ENCODE peak calls at places on chromosome 21, in four cellular contexts. One of them, this sample, is unnamed.

GRCh38 chr21:31156169-31156568 is 117.9 kb upstream of the KRTAP19-8 start:
- DNase-seq in cardiac muscle cell: no peak
- DNase-seq in choroid plexus epithelial cell: no peak
- DNase-seq in Peyer's patch: no peak
- DNase-seq in this sample: no peak

GRCh38 chr21:29704719-29705118 is 235.1 kb downstream of the GRIK1 start:
- DNase-seq in cardiac muscle cell: no peak
- DNase-seq in choroid plexus epithelial cell: peak
- DNase-seq in Peyer's patch: no peak
- DNase-seq in this sample: no peak

GRCh38 chr21:45154511-45155508 is 80.4 kb downstream of the ADARB1 start:
- DNase-seq in cardiac muscle cell: peak
- DNase-seq in choroid plexus epithelial cell: peak
- DNase-seq in Peyer's patch: no peak
- DNase-seq in this sample: no peak

GRCh38 chr21:45003331-45004058 is 63.7 kb downstream of the SLX9 start:
- DNase-seq in cardiac muscle cell: no peak
- DNase-seq in choroid plexus epithelial cell: no peak
- DNase-seq in Peyer's patch: peak
- DNase-seq in this sample: peak

GRCh38 chr21:31182231-31183129 is 144.2 kb upstream of the KRTAP19-8 start:
- DNase-seq in cardiac muscle cell: no peak
- DNase-seq in choroid plexus epithelial cell: no peak
- DNase-seq in Peyer's patch: no peak
- DNase-seq in this sample: no peak

GRCh38 chr21:15755125-15755524 is 25.3 kb downstream of the USP25 start:
- DNase-seq in cardiac muscle cell: no peak
- DNase-seq in choroid plexus epithelial cell: no peak
- DNase-seq in Peyer's patch: no peak
- DNase-seq in this sample: no peak

GRCh38 chr21:28516011-28516410 is 476.7 kb downstream of the LTN1 start:
- DNase-seq in cardiac muscle cell: no peak
- DNase-seq in choroid plexus epithelial cell: no peak
- DNase-seq in Peyer's patch: no peak
- DNase-seq in this sample: no peak

GRCh38 chr21:35940074-35940927 is 120.0 kb downstream of the SETD4 start:
- DNase-seq in cardiac muscle cell: peak
- DNase-seq in choroid plexus epithelial cell: peak
- DNase-seq in Peyer's patch: no peak
- DNase-seq in this sample: no peak

GRCh38 chr21:27104749-27105439 is 138.0 kb upstream of the ADAMTS5 start:
- DNase-seq in cardiac muscle cell: no peak
- DNase-seq in choroid plexus epithelial cell: peak
- DNase-seq in Peyer's patch: no peak
- DNase-seq in this sample: no peak

GRCh38 chr21:44878053-44878982 is 4.8 kb upstream of the PTTG1IP start:
- DNase-seq in cardiac muscle cell: no peak
- DNase-seq in choroid plexus epithelial cell: peak
- DNase-seq in Peyer's patch: peak
- DNase-seq in this sample: no peak

GRCh38 chr21:23601549-23601948 is 2005.7 kb downstream of the MRPL39 start:
- DNase-seq in cardiac muscle cell: no peak
- DNase-seq in choroid plexus epithelial cell: no peak
- DNase-seq in Peyer's patch: no peak
- DNase-seq in this sample: no peak

GRCh38 chr21:21290751-21291150 is 292.5 kb downstream of the NCAM2 start:
- DNase-seq in cardiac muscle cell: no peak
- DNase-seq in choroid plexus epithelial cell: no peak
- DNase-seq in Peyer's patch: no peak
- DNase-seq in this sample: no peak

GRCh38 chr21:26909972-26910371 is 56.9 kb downstream of the ADAMTS5 start:
- DNase-seq in cardiac muscle cell: peak
- DNase-seq in choroid plexus epithelial cell: peak
- DNase-seq in Peyer's patch: no peak
- DNase-seq in this sample: no peak

GRCh38 chr21:27581168-27581567 is 614.3 kb upstream of the ADAMTS5 start:
- DNase-seq in cardiac muscle cell: no peak
- DNase-seq in choroid plexus epithelial cell: no peak
- DNase-seq in Peyer's patch: no peak
- DNase-seq in this sample: no peak

GRCh38 chr21:35530726-35531125 is 481.6 kb upstream of the RUNX1 start:
- DNase-seq in cardiac muscle cell: no peak
- DNase-seq in choroid plexus epithelial cell: no peak
- DNase-seq in Peyer's patch: no peak
- DNase-seq in this sample: no peak

GRCh38 chr21:21295303-21295702 is 297.1 kb downstream of the NCAM2 start:
- DNase-seq in cardiac muscle cell: no peak
- DNase-seq in choroid plexus epithelial cell: no peak
- DNase-seq in Peyer's patch: no peak
- DNase-seq in this sample: no peak

GRCh38 chr21:29501451-29501850 is 202.7 kb downstream of the BACH1 start:
- DNase-seq in cardiac muscle cell: no peak
- DNase-seq in choroid plexus epithelial cell: peak
- DNase-seq in Peyer's patch: no peak
- DNase-seq in this sample: no peak

GRCh38 chr21:26007911-26008579 is 162.5 kb downstream of the APP start:
- DNase-seq in cardiac muscle cell: no peak
- DNase-seq in choroid plexus epithelial cell: peak
- DNase-seq in Peyer's patch: no peak
- DNase-seq in this sample: no peak

GRCh38 chr21:45169682-45170081 is 95.3 kb downstream of the ADARB1 start:
- DNase-seq in cardiac muscle cell: no peak
- DNase-seq in choroid plexus epithelial cell: no peak
- DNase-seq in Peyer's patch: no peak
- DNase-seq in this sample: no peak

DNA sequence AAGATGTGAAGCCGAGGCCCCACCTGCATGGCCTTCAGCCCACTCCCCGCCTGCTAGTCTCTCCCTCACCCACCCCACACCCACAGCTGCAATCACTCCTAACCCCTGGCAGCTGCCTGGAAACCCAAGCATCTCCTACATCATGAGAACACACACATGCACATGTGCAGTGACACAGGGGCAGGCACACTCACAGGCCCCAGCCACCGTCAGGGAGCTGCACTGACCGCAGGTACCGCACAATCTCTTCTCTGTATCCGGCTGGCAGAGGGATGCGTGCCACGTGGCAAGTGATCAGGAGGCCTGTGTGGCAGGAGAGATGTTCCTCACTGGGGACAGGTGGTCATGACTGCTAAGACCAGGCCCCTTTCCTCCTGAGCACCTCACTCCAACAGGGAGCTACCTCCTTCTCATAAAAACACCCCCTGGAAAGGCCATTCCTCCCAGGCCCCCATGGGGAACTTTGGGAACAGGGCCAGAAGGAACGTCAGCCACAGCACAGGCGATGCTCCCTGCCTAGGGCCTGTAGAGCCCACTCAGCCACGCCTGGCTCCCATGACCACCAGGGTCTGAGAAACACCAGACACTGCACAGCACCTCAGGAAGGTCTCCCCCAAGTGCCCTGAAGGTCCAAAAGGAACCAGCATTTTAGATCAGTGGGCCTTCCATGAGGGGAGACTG is 6.0 kb downstream of the LSS start:
- DNase-seq in cardiac muscle cell: no peak
- DNase-seq in choroid plexus epithelial cell: no peak
- DNase-seq in Peyer's patch: peak
- DNase-seq in this sample: no peak
- H3K4me3 ChIP-seq in cardiac muscle cell: no peak
- H3K4me3 ChIP-seq in choroid plexus epithelial cell: no peak
- H3K4me3 ChIP-seq in Peyer's patch: no peak
- H3K4me3 ChIP-seq in this sample: no peak

DNA sequence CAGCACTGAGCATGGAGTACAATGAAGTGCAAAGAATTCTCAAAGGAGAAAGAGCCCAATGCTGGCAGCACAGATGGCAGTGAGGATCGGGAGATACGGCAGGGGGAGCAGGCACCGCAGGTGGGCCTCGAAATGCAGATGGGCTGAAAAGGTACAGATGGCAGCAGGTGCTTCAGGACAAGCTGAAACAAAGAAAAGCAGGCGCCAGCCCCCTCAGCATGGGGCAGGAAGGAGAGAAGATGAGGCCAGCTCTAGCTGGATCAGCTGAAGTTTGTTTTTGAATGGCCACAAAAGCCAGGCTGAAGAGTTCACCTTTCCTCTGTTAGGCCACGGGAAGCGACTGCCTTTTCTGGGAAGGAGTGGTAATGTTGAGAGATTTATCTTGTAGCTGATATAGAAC is 7.7 kb downstream of the CFAP298 start:
- DNase-seq in cardiac muscle cell: no peak
- DNase-seq in choroid plexus epithelial cell: no peak
- DNase-seq in Peyer's patch: no peak
- DNase-seq in this sample: no peak
- H3K4me3 ChIP-seq in cardiac muscle cell: no peak
- H3K4me3 ChIP-seq in choroid plexus epithelial cell: no peak
- H3K4me3 ChIP-seq in Peyer's patch: no peak
- H3K4me3 ChIP-seq in this sample: no peak

GRCh38 chr21:18547347-18547746 is 143.8 kb upstream of the TMPRSS15 start:
- DNase-seq in cardiac muscle cell: no peak
- DNase-seq in choroid plexus epithelial cell: no peak
- DNase-seq in Peyer's patch: no peak
- DNase-seq in this sample: no peak
- H3K4me3 ChIP-seq in cardiac muscle cell: no peak
- H3K4me3 ChIP-seq in choroid plexus epithelial cell: no peak
- H3K4me3 ChIP-seq in Peyer's patch: no peak
- H3K4me3 ChIP-seq in this sample: no peak

GRCh38 chr21:41361053-41361785 is 608 bp upstream of the MX2 start:
- DNase-seq in cardiac muscle cell: no peak
- DNase-seq in choroid plexus epithelial cell: no peak
- DNase-seq in Peyer's patch: peak
- DNase-seq in this sample: no peak
- H3K4me3 ChIP-seq in cardiac muscle cell: no peak
- H3K4me3 ChIP-seq in choroid plexus epithelial cell: no peak
- H3K4me3 ChIP-seq in Peyer's patch: peak
- H3K4me3 ChIP-seq in this sample: no peak

GRCh38 chr21:42526379-42526727 is 12.7 kb downstream of the SLC37A1 start:
- DNase-seq in cardiac muscle cell: peak
- DNase-seq in choroid plexus epithelial cell: peak
- DNase-seq in Peyer's patch: peak
- DNase-seq in this sample: no peak

GRCh38 chr21:42524341-42525227 is 10.9 kb downstream of the SLC37A1 start:
- DNase-seq in cardiac muscle cell: peak
- DNase-seq in choroid plexus epithelial cell: peak
- DNase-seq in Peyer's patch: peak
- DNase-seq in this sample: no peak

GRCh38 chr21:42523941-42524340 is 10.3 kb downstream of the SLC37A1 start:
- DNase-seq in cardiac muscle cell: no peak
- DNase-seq in choroid plexus epithelial cell: no peak
- DNase-seq in Peyer's patch: no peak
- DNase-seq in this sample: no peak

GRCh38 chr21:42525676-42526378 is 12.2 kb downstream of the SLC37A1 start:
- DNase-seq in cardiac muscle cell: no peak
- DNase-seq in choroid plexus epithelial cell: no peak
- DNase-seq in Peyer's patch: no peak
- DNase-seq in this sample: no peak

DNA sequence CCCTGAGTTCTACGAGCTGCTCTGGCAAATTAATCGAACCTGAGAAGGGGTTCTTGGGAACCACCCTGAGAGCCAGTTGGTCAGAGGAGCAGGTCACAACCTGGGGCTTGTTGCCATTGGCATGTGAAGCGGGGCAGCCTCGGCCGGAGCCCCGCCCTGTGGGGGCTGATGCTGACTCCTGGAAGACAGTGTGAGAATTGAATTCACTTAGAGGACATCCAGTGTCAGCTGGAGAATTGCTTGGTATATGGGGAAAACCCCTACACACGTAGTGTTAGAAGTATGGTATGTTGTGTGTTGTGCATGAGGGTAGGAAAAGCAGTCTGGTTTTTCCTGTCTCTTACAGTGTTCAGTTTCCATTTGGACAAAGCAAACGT is 11.6 kb downstream of the SLC37A1 start:
- DNase-seq in cardiac muscle cell: no peak
- DNase-seq in choroid plexus epithelial cell: peak
- DNase-seq in Peyer's patch: no peak
- DNase-seq in this sample: no peak
- H3K4me3 ChIP-seq in cardiac muscle cell: no peak
- H3K4me3 ChIP-seq in choroid plexus epithelial cell: peak
- H3K4me3 ChIP-seq in Peyer's patch: peak
- H3K4me3 ChIP-seq in this sample: no peak

DNA sequence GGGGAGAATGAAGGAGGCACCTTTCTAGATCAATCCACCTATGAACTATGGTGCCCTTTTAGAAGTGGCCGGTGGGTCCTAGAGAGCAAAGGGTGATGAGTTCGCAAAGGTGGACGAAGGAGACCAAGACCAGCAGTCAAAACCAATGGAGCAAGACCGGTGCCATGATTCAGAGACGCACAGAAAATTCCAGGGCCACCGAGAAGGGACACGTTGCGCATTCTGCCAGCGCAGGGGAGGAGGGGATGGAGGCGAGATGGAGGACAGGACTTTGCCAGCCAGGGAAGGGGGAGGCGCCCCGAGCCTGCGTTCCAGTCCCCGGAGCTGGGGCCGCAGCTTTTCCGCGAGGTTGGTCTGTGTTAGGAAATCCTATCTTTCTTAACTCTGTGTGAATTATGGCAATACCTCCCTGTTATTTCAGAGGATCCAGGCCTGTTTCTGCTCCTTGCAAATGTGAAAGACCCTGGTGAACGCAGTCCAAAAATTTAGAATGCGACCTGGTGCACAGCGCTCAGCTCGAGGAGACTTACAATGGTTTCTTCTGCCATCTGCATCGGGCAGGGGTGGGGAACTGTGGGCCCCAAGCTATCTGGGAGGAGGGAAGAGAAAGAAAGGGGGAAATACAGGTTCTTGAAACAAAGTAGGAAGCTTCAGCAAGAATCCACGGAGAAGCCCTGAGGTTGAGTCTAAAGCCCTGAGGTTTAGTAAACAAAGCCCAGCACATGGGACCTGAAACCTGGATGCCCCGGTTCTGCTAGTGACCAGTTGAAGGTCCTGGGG is 129.4 kb downstream of the MRPS6 start:
- DNase-seq in cardiac muscle cell: peak
- DNase-seq in choroid plexus epithelial cell: peak
- DNase-seq in Peyer's patch: no peak
- DNase-seq in this sample: no peak
- H3K4me3 ChIP-seq in cardiac muscle cell: peak
- H3K4me3 ChIP-seq in choroid plexus epithelial cell: peak
- H3K4me3 ChIP-seq in Peyer's patch: no peak
- H3K4me3 ChIP-seq in this sample: no peak

DNA sequence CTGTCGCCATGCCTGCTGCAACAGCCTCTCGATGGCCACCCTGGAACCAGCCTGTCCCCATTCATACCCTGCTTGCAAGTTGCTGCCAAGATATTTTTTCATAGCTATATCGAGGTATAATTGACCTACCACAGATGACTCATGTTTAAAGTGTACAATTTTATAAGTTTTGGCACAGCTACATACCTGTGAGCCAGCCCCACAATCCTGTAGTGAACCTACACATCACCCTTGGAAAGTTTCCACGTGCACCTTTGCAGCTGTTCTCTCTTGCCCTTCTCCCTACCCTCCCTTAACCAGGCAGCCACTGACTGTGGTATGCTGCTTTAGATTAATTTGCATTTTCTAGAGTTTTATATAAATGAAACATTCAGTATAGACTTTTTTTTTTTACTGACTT is 23.0 kb upstream of the KCNJ6 start:
- DNase-seq in cardiac muscle cell: no peak
- DNase-seq in choroid plexus epithelial cell: no peak
- DNase-seq in Peyer's patch: no peak
- DNase-seq in this sample: no peak
- H3K4me3 ChIP-seq in cardiac muscle cell: no peak
- H3K4me3 ChIP-seq in choroid plexus epithelial cell: no peak
- H3K4me3 ChIP-seq in Peyer's patch: no peak
- H3K4me3 ChIP-seq in this sample: no peak

This sample was measured in RWPE2.